ENCODE peak calls at places on chromosomes 1 and 21, in five cellular contexts. C, T, U, Q and X are unnamed samples.

GRCh38 chr1:175708787-175709186 is 34.6 kb downstream of the TNR start:
- DNase-seq in C (no peak), T (no peak), U (no peak), Q (no peak), X (no peak)

GRCh38 chr1:153519242-153519641 is 16.5 kb downstream of the S100A6 start:
- DNase-seq in C (no peak), T (no peak), U (no peak), Q (no peak), X (no peak)

GRCh38 chr1:240732390-240732789 is 120.4 kb upstream of the GREM2 start:
- DNase-seq in C (peak; percentile 81), T (peak; percentile 71), U (no peak), Q (no peak), X (no peak)

GRCh38 chr21:36849461-36849860 is 117.0 kb downstream of the HLCS start:
- DNase-seq in C (no peak), T (no peak), U (no peak), Q (no peak), X (no peak)

GRCh38 chr1:229300099-229300757 is 29.3 kb downstream of the RAB4A start:
- DNase-seq in C (no peak), T (no peak), U (no peak), Q (no peak), X (no peak)

GRCh38 chr1:235972316-235973090 is 92.4 kb downstream of the NID1 start:
- DNase-seq in C (peak; percentile 91), T (peak; percentile 91), U (no peak), Q (no peak), X (no peak)

GRCh38 chr1:243482237-243483022 is 226.6 kb downstream of the SDCCAG8 start:
- DNase-seq in C (peak; percentile 47), T (peak; percentile 91), U (no peak), Q (no peak), X (no peak)

GRCh38 chr1:44251486-44251885 is 38.2 kb downstream of the DMAP1 start:
- DNase-seq in C (no peak), T (no peak), U (no peak), Q (no peak), X (no peak)

GRCh38 chr1:169513208-169513607 is 27.5 kb upstream of the SLC19A2 start:
- DNase-seq in C (peak; percentile 88), T (peak; percentile 27), U (no peak), Q (peak; percentile 63), X (no peak)

GRCh38 chr1:8303141-8303540 is 14.8 kb upstream of the SLC45A1 start:
- DNase-seq in C (peak; percentile 30), T (peak; percentile 22), U (no peak), Q (no peak), X (no peak)

GRCh38 chr1:75472089-75472970 is 138.6 kb downstream of the SLC44A5 start:
- DNase-seq in C (no peak), T (no peak), U (no peak), Q (no peak), X (no peak)

GRCh38 chr1:53519412-53519811 is 60.2 kb downstream of the DMRTB1 start:
- DNase-seq in C (no peak), T (peak; percentile 25), U (no peak), Q (no peak), X (no peak)

GRCh38 chr1:203325004-203325417 is 19.7 kb downstream of the BTG2 start:
- DNase-seq in C (no peak), T (no peak), U (peak; percentile 61), Q (no peak), X (no peak)

GRCh38 chr1:177794316-177794991 is 175.4 kb downstream of the SEC16B start:
- DNase-seq in C (no peak), T (no peak), U (no peak), Q (no peak), X (no peak)

GRCh38 chr1:66607458-66607857 is 73.5 kb downstream of the SGIP1 start:
- DNase-seq in C (no peak), T (no peak), U (no peak), Q (no peak), X (no peak)

GRCh38 chr21:39193380-39193779 is 10.1 kb upstream of the PSMG1 start:
- DNase-seq in C (no peak), T (no peak), U (no peak), Q (no peak), X (no peak)

GRCh38 chr1:91844862-91845528 is 41.0 kb downstream of the TGFBR3 start:
- DNase-seq in C (peak; percentile 98), T (peak; percentile 99), U (no peak), Q (peak; percentile 63), X (no peak)

GRCh38 chr1:206579747-206580437 is 32.4 kb downstream of the EIF2D start:
- DNase-seq in C (peak; percentile 79), T (peak; percentile 82), U (peak; percentile 86), Q (peak; percentile 49), X (peak; percentile 52)

GRCh38 chr1:1996207-1996651 is 7.4 kb downstream of the CFAP74 start:
- DNase-seq in C (no peak), T (peak; percentile 5), U (no peak), Q (no peak), X (no peak)

GRCh38 chr1:219772265-219773036 is 155.9 kb downstream of the SLC30A10 start:
- DNase-seq in C (no peak), T (no peak), U (no peak), Q (no peak), X (no peak)

GRCh38 chr21:34973685-34974084 is 75.4 kb downstream of the RUNX1 start:
- DNase-seq in C (no peak), T (no peak), U (no peak), Q (no peak), X (no peak)

GRCh38 chr1:223702735-223703667 is 9.3 kb upstream of the CAPN2 start:
- DNase-seq in C (peak; percentile 80), T (peak; percentile 61), U (no peak), Q (no peak), X (no peak)

GRCh38 chr1:41678141-41678878 is 193.8 kb upstream of the EDN2 start:
- DNase-seq in C (peak; percentile 91), T (peak; percentile 80), U (no peak), Q (peak; percentile 55), X (no peak)

GRCh38 chr1:86701731-86702130 is 2.6 kb upstream of the SH3GLB1 start:
- DNase-seq in C (peak; percentile 36), T (no peak), U (no peak), Q (no peak), X (no peak)

GRCh38 chr1:55572878-55573734 is 357.9 kb upstream of the USP24 start:
- DNase-seq in C (peak; percentile 61), T (peak; percentile 42), U (no peak), Q (no peak), X (no peak)

GRCh38 chr1:168833801-168834224 is 104.8 kb upstream of the DPT start:
- DNase-seq in C (no peak), T (no peak), U (peak; percentile 5), Q (no peak), X (no peak)

GRCh38 chr1:186008920-186009737 is 274.9 kb downstream of the HMCN1 start:
- DNase-seq in C (peak; percentile 49), T (peak; percentile 26), U (no peak), Q (no peak), X (no peak)

GRCh38 chr21:36706951-36707762 is 8.2 kb downstream of the SIM2 start:
- DNase-seq in C (no peak), T (no peak), U (no peak), Q (no peak), X (no peak)

GRCh38 chr1:46043491-46044017 is 88.9 kb downstream of the PIK3R3 start:
- DNase-seq in C (no peak), T (no peak), U (no peak), Q (no peak), X (no peak)

GRCh38 chr1:150622219-150622975 is 7.0 kb downstream of the ENSA start:
- DNase-seq in C (peak; percentile 64), T (no peak), U (no peak), Q (no peak), X (no peak)
- TF ChIP-seq CTCF in C (peak; percentile 6), T (no peak), U (no peak), Q (no peak), X (peak; percentile 30)

DNA sequence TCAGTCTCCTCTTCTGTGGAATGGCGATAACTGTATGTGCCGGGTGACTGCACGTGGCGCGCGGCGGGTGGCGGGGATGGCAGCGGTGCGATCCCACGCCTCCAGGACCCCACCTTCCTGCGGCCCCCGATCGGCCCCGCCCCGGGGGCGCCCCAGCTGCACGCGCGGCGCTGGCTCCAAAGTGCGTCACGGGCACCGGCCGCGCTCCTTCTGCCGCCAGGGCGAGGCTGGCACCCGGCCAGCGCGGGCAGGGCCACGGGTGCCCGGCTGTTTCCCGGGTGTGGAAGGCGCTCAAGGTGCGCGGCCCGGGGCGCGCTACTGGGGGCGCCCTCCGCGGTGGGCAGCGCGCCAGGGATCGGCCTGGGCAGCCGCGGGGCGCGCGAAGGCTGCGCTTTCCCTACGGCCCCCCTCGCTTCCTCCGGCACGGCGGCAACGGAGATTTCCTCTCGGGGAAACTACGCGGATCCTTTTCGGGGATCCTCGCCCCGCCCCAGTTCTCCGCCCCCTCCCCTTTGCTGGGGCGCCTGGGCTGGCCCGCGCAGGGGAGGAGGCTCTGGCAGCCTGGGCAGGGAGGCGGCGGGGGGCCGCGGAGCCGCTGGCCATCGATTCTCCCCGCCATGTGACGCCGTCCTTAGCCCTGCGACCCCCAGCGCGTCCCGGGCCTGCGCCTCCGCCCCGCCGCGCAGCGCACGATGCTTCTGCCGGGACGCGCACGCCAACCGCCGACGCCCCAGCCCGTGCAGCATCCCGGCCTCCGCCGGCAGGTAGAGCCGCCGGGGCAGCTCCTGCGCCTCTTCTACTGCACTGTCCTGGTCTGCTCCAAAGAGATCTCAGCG is at the start of gene EVA1C:
- DNase-seq in C (peak; percentile 53), T (no peak), U (peak; percentile 83), Q (peak; percentile 49), X (no peak)
- H3K4me3 ChIP-seq in C (peak within 1 kb of the TSS; percentile 79), T (peak within 1 kb of the TSS; percentile 71), U (peak within 1 kb of the TSS; percentile 63), Q (peak within 1 kb of the TSS; percentile 66), X (peak within 1 kb of the TSS; percentile 88)

DNA sequence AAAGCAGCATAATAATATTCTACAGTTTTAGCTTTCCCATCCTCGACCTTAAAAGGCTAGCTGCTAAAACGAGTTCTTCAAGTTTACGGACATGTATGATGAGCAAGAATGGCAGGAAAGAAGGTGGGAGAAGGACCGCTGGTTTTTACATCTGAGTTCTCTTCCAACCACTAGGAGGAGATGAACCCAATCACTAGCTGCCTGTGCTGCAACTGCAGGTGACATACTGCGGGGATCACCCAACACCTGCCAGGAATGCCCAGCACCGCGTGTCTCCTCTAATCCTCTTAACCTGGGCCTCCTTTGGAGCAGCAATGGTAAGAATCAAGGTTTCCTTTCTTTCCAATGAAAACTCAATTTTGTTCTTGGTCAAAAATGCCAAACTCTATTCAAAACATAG is 23.5 kb downstream of the TOR3A start:
- DNase-seq in C (no peak), T (no peak), U (no peak), Q (no peak), X (no peak)
- TF ChIP-seq CTCF in C (peak; percentile 43), T (peak; percentile 40), U (no peak), Q (peak; percentile 10), X (no peak)

DNA sequence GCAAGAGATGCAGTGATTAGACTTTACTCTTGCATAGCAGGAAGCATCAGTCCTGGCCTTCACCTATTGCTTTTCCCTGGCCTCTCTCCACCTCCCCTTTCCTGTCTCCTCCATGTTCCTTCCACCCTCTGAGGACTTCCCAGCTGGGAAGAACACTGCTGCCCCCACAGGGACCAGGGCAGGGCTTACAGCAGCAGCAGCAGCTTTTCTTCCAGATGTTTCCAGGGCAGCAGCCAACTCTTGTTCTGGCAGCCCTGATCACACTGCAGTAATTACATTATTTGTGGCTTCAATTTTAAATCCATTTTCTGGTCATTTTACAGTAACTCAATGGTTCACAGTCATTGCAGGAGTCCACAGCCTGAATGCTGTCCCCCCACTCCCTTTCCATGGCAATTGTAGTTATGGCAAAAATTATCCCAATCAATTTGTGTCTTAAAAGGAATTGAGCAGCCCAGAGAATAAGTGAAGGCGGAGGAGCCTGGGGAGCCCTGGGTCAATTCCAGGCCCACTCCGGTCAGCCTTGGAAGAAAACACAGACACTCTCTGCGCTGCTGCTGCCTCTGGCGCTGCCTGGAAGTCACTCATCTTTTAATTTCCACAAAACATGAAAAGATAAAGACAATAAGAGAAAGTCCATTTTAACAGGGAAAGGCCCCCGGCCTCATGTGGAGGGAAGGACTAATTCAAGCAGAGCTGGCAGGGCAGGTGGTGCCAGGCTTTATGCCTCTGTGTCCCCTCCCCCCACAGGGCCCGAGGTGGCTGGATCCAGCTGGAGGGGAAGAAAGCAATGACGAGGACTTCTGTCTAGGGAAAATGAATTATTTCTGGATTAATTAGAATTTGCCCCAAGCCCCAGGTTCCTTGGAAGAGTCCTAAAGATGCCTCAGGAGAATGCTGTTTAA is 148.5 kb downstream of the GRIK3 start:
- DNase-seq in C (no peak), T (no peak), U (no peak), Q (peak; percentile 3), X (no peak)
- H3K4me3 ChIP-seq in C (no peak overlapping the region), T (no peak overlapping the region), U (no peak overlapping the region), Q (no peak overlapping the region), X (no peak overlapping the region)